ENCODE peak calls at places on chromosomes 3 and 15, in four cellular contexts. B is CD8-positive, alpha-beta memory T cell; G is ecto neural progenitor cell; Y is stimulated activated CD4-positive, alpha-beta T cell treated with anti-CD3 and anti-CD28 coated beads, Interleukin-1b, Interleukin-23, amount 100 ng/mL, for 4 hours. N is an unnamed sample.

GRCh38 chr3:86838927-86839326 is 152.0 kb downstream of the VGLL3 start:
- DNase-seq in Y (no peak), B (no peak), G (no peak), N (no peak)

GRCh38 chr3:58048301-58048700 is 40.1 kb downstream of the FLNB start:
- DNase-seq in Y (no peak), B (no peak), G (no peak), N (peak; percentile 64)

GRCh38 chr3:79203144-79203519 is 564.7 kb downstream of the ROBO1 start:
- DNase-seq in Y (no peak), B (no peak), G (no peak), N (no peak)

GRCh38 chr3:126551839-126552687 is 6.7 kb downstream of the C3orf22 start:
- DNase-seq in Y (no peak), G (peak; percentile 48), B (no peak), N (peak; percentile 42)

GRCh38 chr3:195556390-195556789 is 13.3 kb upstream of the PPP1R2 start:
- DNase-seq in G (no peak), Y (no peak), B (no peak), N (peak; percentile 5)

GRCh38 chr15:36831915-36832310 is 252.5 kb downstream of the CDIN1 start:
- DNase-seq in G (no peak), Y (no peak), B (no peak), N (no peak)

GRCh38 chr15:95451891-95452290 is 878.6 kb upstream of the NR2F2 start:
- DNase-seq in G (no peak), Y (no peak), B (no peak), N (no peak)

GRCh38 chr3:139343895-139344856 is at the start of gene MRPS22:
- DNase-seq in G (peak; percentile 79), Y (peak; percentile 65), B (peak; percentile 74), N (peak; percentile 93)

GRCh38 chr3:67678665-67679064 is 24.3 kb upstream of the SUCLG2 start:
- DNase-seq in G (no peak), B (no peak), Y (no peak), N (no peak)

N was measured in islet precursor cell.